ENCODE peak calls at places on chromosomes 3 and 15, in nine cellular contexts. D, H, V, B, X, L, R, A and Z are unnamed samples.

GRCh38 chr3:94607778-94608177 is 544.9 kb downstream of the NSUN3 start:
- DNase-seq in D (no peak), H (no peak), V (no peak), B (no peak), X (no peak), L (no peak), R (no peak), A (no peak), Z (no peak)

GRCh38 chr3:99776516-99777209 is 41.0 kb upstream of the CMSS1 start:
- DNase-seq in D (no peak), H (no peak), V (peak; percentile 15), B (no peak), X (no peak), L (no peak), R (no peak), A (no peak), Z (no peak)

GRCh38 chr15:52656412-52656811 is 22.8 kb downstream of the ATOSA start:
- DNase-seq in D (no peak), H (no peak), V (no peak), B (no peak), X (no peak), L (no peak), R (no peak), A (no peak), Z (no peak)

GRCh38 chr3:77134801-77135200 is 94.9 kb downstream of the ROBO2 start:
- DNase-seq in D (no peak), H (no peak), V (no peak), B (no peak), X (no peak), L (peak; percentile 33), R (no peak), A (no peak), Z (no peak)

GRCh38 chr3:117045143-117045542 is 335.6 kb downstream of the TUSC7 start:
- DNase-seq in D (peak; percentile 19), H (no peak), V (no peak), B (no peak), X (peak; percentile 80), L (no peak), R (no peak), A (no peak), Z (no peak)

GRCh38 chr3:194407423-194407822 is 8.4 kb upstream of the GP5 start:
- DNase-seq in D (no peak), H (no peak), V (peak; percentile 67), B (no peak), X (no peak), L (no peak), R (no peak), A (no peak), Z (no peak)

GRCh38 chr3:100737334-100737733 is 28.0 kb downstream of the TFG start:
- DNase-seq in D (no peak), H (no peak), V (peak; percentile 48), B (no peak), X (peak; percentile 75), L (no peak), R (peak; percentile 24), A (no peak), Z (no peak)

GRCh38 chr15:100230784-100231183 is 111.0 kb downstream of the ADAMTS17 start:
- DNase-seq in D (no peak), H (no peak), V (no peak), B (no peak), X (no peak), L (no peak), R (no peak), A (no peak), Z (peak; percentile 90)

GRCh38 chr15:77171568-77171967 is 100.7 kb upstream of the TSPAN3 start:
- DNase-seq in D (no peak), H (no peak), V (no peak), B (no peak), X (no peak), L (no peak), R (no peak), A (no peak), Z (no peak)

GRCh38 chr3:72427575-72427974 is 420.7 kb downstream of the SHQ1 start:
- DNase-seq in D (no peak), H (no peak), V (no peak), B (no peak), X (no peak), L (no peak), R (no peak), A (no peak), Z (no peak)
- TF ChIP-seq POLR2AphosphoS5 in D (no peak), H (no peak), V (no peak), B (no peak), X (no peak), L (no peak), R (no peak), A (no peak), Z (no peak)

DNA sequence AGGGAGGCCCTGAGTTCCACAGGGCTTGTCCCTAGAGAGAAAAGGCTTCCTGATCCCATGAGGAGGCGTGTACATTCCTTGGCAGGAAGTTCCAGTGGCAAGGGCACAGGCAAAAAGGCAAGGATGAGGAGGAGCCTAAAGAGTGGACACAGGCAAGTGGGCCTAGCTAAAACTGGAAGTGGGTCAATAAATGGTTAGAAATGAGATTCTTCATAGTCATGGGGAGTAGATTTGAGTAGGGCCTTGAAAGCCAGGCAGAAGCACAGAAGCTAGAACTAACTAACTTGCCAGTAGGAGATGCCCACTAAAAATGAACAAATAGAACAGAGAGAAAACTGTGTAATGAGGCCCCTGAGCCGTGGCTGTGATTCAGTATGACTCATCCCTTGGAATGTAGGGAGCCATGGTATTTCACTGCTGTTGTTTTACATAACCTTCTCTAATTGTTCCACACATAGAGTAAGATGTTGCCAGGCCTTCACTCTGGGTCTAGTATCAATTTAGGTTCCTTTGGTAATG is 44.7 kb upstream of the MANF start:
- DNase-seq in D (no peak), H (no peak), V (peak; percentile 89), B (peak; percentile 90), X (peak; percentile 33), L (no peak), R (no peak), A (no peak), Z (no peak)
- TF ChIP-seq POLR2AphosphoS5 in D (no peak), H (no peak), V (peak; percentile 64), B (no peak), X (no peak), L (no peak), R (peak; percentile 64), A (no peak), Z (no peak)

DNA sequence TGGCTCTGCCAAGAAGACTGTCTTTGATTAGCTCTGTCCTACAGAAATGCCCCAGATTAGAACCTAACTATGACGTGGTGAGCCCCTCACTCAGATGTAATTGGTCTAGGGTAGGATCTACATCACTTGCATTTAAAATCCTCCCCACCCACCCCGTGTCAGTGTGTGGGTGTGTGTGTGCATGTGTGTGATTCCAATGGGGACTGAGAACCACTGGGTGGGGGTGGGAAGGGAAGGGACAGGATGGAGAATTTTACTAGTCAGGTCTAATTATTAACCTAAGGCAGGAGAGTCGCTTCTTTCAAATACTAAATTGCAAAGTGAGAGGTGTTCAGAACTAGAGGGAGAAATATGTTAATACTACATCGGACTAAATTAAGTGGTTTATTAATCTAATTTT is 91.7 kb downstream of the TBL1XR1 start:
- DNase-seq in D (no peak), H (no peak), V (no peak), B (no peak), X (no peak), L (no peak), R (no peak), A (no peak), Z (no peak)
- TF ChIP-seq POLR2AphosphoS5 in D (no peak), H (no peak), V (no peak), B (no peak), X (no peak), L (no peak), R (no peak), A (no peak), Z (no peak)

DNA sequence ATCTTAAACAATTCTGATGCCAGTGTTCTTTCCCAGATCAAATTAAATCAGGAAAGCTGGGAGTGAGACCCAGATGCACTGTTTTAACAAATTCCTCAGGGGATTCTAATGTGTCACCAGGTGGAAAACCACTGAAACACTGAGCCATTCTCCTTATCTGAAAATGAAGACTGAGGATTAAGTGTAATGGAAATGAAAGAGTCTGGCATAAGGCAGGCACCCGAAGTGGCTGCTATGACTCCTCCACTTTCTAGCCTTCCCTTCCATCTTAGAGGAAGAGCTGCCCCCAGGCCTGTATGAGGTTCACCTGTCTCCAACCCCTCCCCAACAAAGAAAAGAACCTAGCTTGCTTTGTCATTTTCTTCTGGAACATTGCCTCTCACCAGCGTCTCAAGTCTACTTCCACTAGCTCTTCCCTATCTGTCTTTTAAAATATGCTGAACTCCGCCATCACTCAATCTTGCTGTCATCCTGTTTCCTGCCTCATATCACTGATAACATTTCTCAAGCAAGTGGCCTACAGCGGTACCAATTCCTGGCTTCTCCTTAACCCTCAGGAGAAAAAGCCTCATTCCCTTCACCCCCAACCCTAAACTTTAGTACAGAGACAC is 13.7 kb upstream of the ABHD2 start:
- DNase-seq in D (no peak), H (no peak), V (peak; percentile 47), B (no peak), X (no peak), L (no peak), R (no peak), A (no peak), Z (no peak)
- TF ChIP-seq POLR2AphosphoS5 in D (no peak), H (no peak), V (no peak), B (no peak), X (no peak), L (no peak), R (no peak), A (no peak), Z (no peak)

DNA sequence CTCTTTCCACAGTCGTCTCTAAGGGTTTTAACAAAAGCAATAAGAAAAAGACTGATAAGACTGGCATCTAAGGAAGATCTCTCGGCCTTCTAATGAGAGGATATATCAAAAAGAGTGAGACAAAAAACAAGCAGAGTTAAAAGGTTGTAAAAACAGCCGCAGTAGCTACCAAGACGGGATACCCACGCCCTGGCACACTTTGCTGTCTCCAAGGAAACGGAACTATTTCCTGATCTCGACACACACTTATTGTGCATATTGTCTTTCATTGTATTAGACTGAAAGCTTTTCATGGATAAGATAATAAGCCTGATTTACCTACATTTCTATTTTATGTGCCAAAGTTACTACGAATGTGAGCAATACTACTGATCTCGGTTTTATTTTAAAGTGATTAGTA is 161.5 kb upstream of the MCTP2 start:
- DNase-seq in D (no peak), H (no peak), V (no peak), B (no peak), X (no peak), L (no peak), R (no peak), A (no peak), Z (no peak)
- TF ChIP-seq POLR2AphosphoS5 in D (no peak), H (no peak), V (no peak), B (no peak), X (no peak), L (no peak), R (no peak), A (no peak), Z (no peak)